ENCODE peak calls at places on chromosomes 4 and X, in nine cellular contexts. M is WTC11, E is breast epithelium, X is nephron progenitor cell, G is Calu3, A is RWPE1, B is fibroblast of the aortic adventitia, R is HFF-Myc, H is osteocyte. J is an unnamed sample.

GRCh38 chr4:95093936-95094929 is 336.5 kb downstream of the BMPR1B start:
- DNase-seq in M (no peak), E (no peak), X (no peak), G (no peak), A (no peak), B (no peak), R (no peak), H (no peak), J (no peak)

GRCh38 chrX:11382935-11383334 is 89.7 kb downstream of the AMELX start:
- DNase-seq in M (no peak), E (no peak), X (no peak), G (no peak), A (no peak), B (no peak), R (no peak), H (no peak), J (no peak)

GRCh38 chrX:112851806-112852205 is 11.2 kb upstream of the AMOT start:
- DNase-seq in M (no peak), E (no peak), X (no peak), G (no peak), A (no peak), B (peak; percentile 55), R (no peak), H (no peak), J (no peak)

GRCh38 chr4:169443748-169444147 is 168.6 kb downstream of the NEK1 start:
- DNase-seq in M (no peak), E (no peak), X (no peak), G (no peak), A (no peak), B (no peak), R (no peak), H (no peak), J (no peak)

GRCh38 chr4:8694226-8694625 is 101.7 kb downstream of the CPZ start:
- DNase-seq in M (no peak), E (no peak), X (no peak), G (no peak), A (no peak), B (no peak), R (no peak), H (peak; percentile 69), J (no peak)

GRCh38 chr4:125316781-125317525 is 2.2 kb downstream of the FAT4 start:
- DNase-seq in M (peak; percentile 54), E (no peak), X (peak; percentile 49), G (peak; percentile 3), A (no peak), B (peak; percentile 32), R (no peak), H (no peak), J (no peak)

GRCh38 chr4:67871867-67872266 is 11.9 kb downstream of the TMPRSS11D start:
- DNase-seq in M (no peak), E (no peak), X (no peak), G (no peak), A (peak; percentile 43), B (peak; percentile 66), R (peak; percentile 39), H (no peak), J (no peak)

GRCh38 chrX:110081320-110081719 is 78.4 kb downstream of the TMEM164 start:
- DNase-seq in M (no peak), E (no peak), X (no peak), G (no peak), A (no peak), B (peak; percentile 4), R (no peak), H (no peak), J (no peak)

GRCh38 chr4:118942465-118942864 is 53.8 kb downstream of the SYNPO2 start:
- DNase-seq in M (no peak), E (no peak), X (no peak), G (no peak), A (no peak), B (no peak), R (peak; percentile 64), H (no peak), J (no peak)

GRCh38 chr4:10204401-10205058 is 87.9 kb upstream of the WDR1 start:
- DNase-seq in M (no peak), E (no peak), X (no peak), G (no peak), A (no peak), B (peak; percentile 58), R (no peak), H (no peak), J (no peak)

GRCh38 chr4:2803624-2804448 is 11.0 kb downstream of the SH3BP2 start:
- DNase-seq in M (no peak), E (no peak), X (no peak), G (no peak), A (no peak), B (no peak), R (no peak), H (no peak), J (no peak)

GRCh38 chr4:125317526-125317880 is 2.7 kb downstream of the FAT4 start:
- DNase-seq in M (peak; percentile 68), E (no peak), X (peak; percentile 64), G (no peak), A (no peak), B (peak; percentile 49), R (no peak), H (no peak), J (no peak)

GRCh38 chr4:154854362-154854761 is 73.3 kb downstream of the RBM46 start:
- DNase-seq in M (no peak), E (no peak), X (no peak), G (no peak), A (peak; percentile 23), B (peak; percentile 45), R (no peak), H (no peak), J (no peak)

GRCh38 chr4:123587983-123588494 is 191.4 kb downstream of the SPRY1 start:
- DNase-seq in M (no peak), E (no peak), X (no peak), G (peak; percentile 79), A (peak; percentile 54), B (peak; percentile 63), R (peak; percentile 90), H (peak; percentile 86), J (no peak)

GRCh38 chr4:185115827-185116232 is 27.2 kb upstream of the SLC25A4 start:
- DNase-seq in M (peak; percentile 66), E (no peak), X (peak; percentile 59), G (peak; percentile 55), A (no peak), B (peak; percentile 99), R (peak; percentile 70), H (no peak), J (no peak)

GRCh38 chr4:38310446-38311043 is 350.3 kb downstream of the PTTG2 start:
- DNase-seq in M (no peak), E (no peak), X (no peak), G (no peak), A (no peak), B (no peak), R (no peak), H (no peak), J (no peak)

GRCh38 chrX:39755152-39756032 is 342.4 kb downstream of the BCOR start:
- DNase-seq in M (no peak), E (peak; percentile 88), X (peak; percentile 49), G (peak; percentile 93), A (peak; percentile 70), B (peak; percentile 96), R (peak; percentile 69), H (peak; percentile 94), J (no peak)

GRCh38 chr4:177964693-177965168 is 522.5 kb upstream of the AGA start:
- DNase-seq in M (no peak), E (no peak), X (no peak), G (no peak), A (no peak), B (peak; percentile 16), R (no peak), H (no peak), J (no peak)

GRCh38 chr4:46389301-46389761 is 597 bp downstream of the GABRA2 start:
- DNase-seq in M (peak; percentile 24), E (no peak), X (peak; percentile 47), G (no peak), A (peak; percentile 8), B (no peak), R (no peak), H (no peak), J (no peak)

GRCh38 chr4:31692407-31692940 is 972.3 kb downstream of the PCDH7 start:
- DNase-seq in M (no peak), E (no peak), X (no peak), G (no peak), A (no peak), B (peak; percentile 56), R (no peak), H (no peak), J (no peak)
- TF ChIP-seq CTCF in M (no peak), E (no peak), X (no peak), G (no peak), A (peak; percentile 46), B (peak; percentile 34), R (no peak), H (peak; percentile 34), J (peak; percentile 11)

DNA sequence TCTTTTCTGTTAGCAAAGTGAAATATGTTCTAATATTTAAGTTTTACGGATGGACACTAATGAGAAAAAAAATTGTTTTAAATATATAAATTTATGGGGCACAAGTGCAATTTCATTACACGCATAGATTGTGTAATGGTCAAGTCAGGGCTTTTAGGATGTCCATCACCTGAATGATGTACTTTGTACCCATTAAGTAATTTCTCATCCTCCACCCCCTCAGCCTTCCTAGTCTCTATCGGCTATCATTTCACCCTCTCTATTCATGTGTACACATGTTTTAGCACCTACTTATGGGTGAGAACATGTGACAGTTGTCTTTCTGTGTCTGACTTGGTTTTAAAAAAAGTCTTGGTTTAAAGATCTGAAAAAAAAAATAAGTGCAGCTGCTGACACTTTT is 616.0 kb downstream of the IQCM start:
- DNase-seq in M (no peak), E (no peak), X (no peak), G (no peak), A (no peak), B (no peak), R (no peak), H (no peak), J (no peak)
- TF ChIP-seq CTCF in M (no peak), E (no peak), X (no peak), G (no peak), A (no peak), B (no peak), R (no peak), H (no peak), J (no peak)

DNA sequence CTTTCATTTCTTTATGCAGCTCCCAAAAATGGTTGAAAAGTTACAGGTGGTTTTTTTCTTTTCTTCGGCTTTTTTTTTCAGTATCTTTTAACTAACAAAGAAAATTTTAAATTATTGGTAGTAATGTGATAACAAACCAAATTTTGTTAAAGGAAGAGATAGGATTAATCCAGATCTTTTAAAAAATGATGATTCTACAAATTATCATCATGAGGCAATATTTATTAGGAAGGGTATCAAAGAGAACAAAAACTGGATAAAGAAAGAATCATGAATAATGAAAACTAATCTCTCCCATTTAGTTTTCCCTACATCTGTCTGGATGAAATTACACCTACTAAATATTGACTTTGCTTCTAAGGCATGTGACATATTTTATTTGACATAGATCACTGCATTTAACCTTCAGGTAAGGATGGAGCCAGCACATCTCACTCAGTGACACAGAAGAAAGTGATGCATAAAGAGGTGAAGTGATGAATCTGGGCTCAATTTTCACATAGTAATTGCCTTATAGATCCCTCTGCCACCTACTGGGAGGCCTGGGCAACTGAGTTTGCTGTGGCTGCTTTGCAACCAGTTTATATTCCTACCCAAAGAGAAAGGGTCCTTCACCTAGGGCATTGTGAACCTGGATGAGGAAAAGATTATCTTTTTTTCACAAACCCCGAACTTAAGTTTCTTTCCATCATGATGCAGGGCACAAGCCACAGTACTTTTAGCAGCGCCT is 155.6 kb downstream of the HNRNPD start:
- DNase-seq in M (no peak), E (no peak), X (no peak), G (peak; percentile 37), A (no peak), B (peak; percentile 2), R (no peak), H (no peak), J (no peak)
- TF ChIP-seq CTCF in M (no peak), E (no peak), X (no peak), G (peak; percentile 36), A (peak; percentile 10), B (peak; percentile 47), R (peak; percentile 15), H (peak; percentile 39), J (peak; percentile 33)

GRCh38 chr4:126583509-126583908 is 1049.2 kb upstream of the INTU start:
- DNase-seq in M (peak; percentile 45), E (no peak), X (no peak), G (no peak), A (no peak), B (peak; percentile 11), R (no peak), H (no peak), J (no peak)
- TF ChIP-seq CTCF in M (no peak), E (no peak), X (no peak), G (no peak), A (no peak), B (peak; percentile 27), R (peak; percentile 47), H (peak; percentile 16), J (peak; percentile 5)

J was measured in D721Med.